ENCODE peak calls at places on chromosomes 4 and X, in ten cellular contexts. I is cardiac muscle cell; M is vagina; H is fibroblast of lung; D is kidney; S is HCT116; W is heart left ventricle; P is WERI-Rb-1; V is AG09309; F is CD8-positive, alpha-beta T cell. C is an unnamed sample.

GRCh38 chr4:46515940-46516339 is 126.0 kb upstream of the GABRA2 start:
- DNase-seq in I (no peak), M (no peak), H (no peak), D (no peak), S (no peak), W (no peak), P (no peak), V (no peak), F (no peak), C (no peak)

GRCh38 chrX:108511721-108512120 is 72.1 kb downstream of the COL4A5 start:
- DNase-seq in I (peak), M (no peak), H (peak), D (no peak), S (no peak), W (no peak), P (no peak), V (no peak), F (no peak), C (no peak)

GRCh38 chrX:6465731-6466130 is 69.2 kb downstream of the VCX3A start:
- DNase-seq in I (no peak), M (no peak), H (no peak), D (no peak), S (no peak), W (no peak), P (no peak), V (no peak), F (no peak), C (no peak)

GRCh38 chr4:185642907-185643306 is 107.6 kb upstream of the PDLIM3 start:
- DNase-seq in I (no peak), M (no peak), H (no peak), D (no peak), S (no peak), W (no peak), P (no peak), V (no peak), F (no peak), C (no peak)

GRCh38 chr4:124641715-124642380 is 70.7 kb downstream of the ANKRD50 start:
- DNase-seq in I (peak), M (no peak), H (peak), D (no peak), S (peak), W (no peak), P (no peak), V (peak), F (no peak), C (peak)

GRCh38 chrX:16786791-16787735 is 797 bp downstream of the TXLNG start:
- DNase-seq in I (peak), M (no peak), H (peak), D (peak), S (no peak), W (peak), P (peak), V (no peak), F (peak), C (no peak)

GRCh38 chrX:134537179-134537945 is 77.4 kb downstream of the HPRT1 start:
- DNase-seq in I (peak), M (no peak), H (peak), D (no peak), S (peak), W (no peak), P (no peak), V (no peak), F (no peak), C (no peak)

GRCh38 chr4:15874671-15875070 is 63.9 kb downstream of the FGFBP1 start:
- DNase-seq in I (no peak), M (peak), H (no peak), D (no peak), S (no peak), W (no peak), P (no peak), V (no peak), F (no peak), C (no peak)

GRCh38 chr4:89814362-89814761 is 22.6 kb downstream of the SNCA start:
- DNase-seq in I (no peak), M (no peak), H (no peak), D (no peak), S (no peak), W (no peak), P (no peak), V (no peak), F (no peak), C (no peak)

GRCh38 chrX:46649421-46650260 is 76.1 kb downstream of the CHST7 start:
- DNase-seq in I (peak), M (no peak), H (peak), D (no peak), S (no peak), W (peak), P (no peak), V (no peak), F (no peak), C (no peak)

GRCh38 chr4:1050486-1051213 is 39.2 kb downstream of the FGFRL1 start:
- DNase-seq in I (peak), M (no peak), H (peak), D (peak), S (no peak), W (peak), P (peak), V (no peak), F (no peak), C (no peak)

GRCh38 chr4:108166441-108167315 is 2.1 kb downstream of the LEF1 start:
- DNase-seq in I (no peak), M (no peak), H (peak), D (peak), S (no peak), W (no peak), P (peak), V (no peak), F (peak), C (no peak)

GRCh38 chr4:124948976-124949597 is 236.6 kb upstream of the ANKRD50 start:
- DNase-seq in I (peak), M (no peak), H (peak), D (no peak), S (no peak), W (no peak), P (no peak), V (no peak), F (no peak), C (peak)

GRCh38 chrX:11257290-11257689 is 35.9 kb upstream of the AMELX start:
- DNase-seq in I (no peak), M (no peak), H (no peak), D (no peak), S (no peak), W (no peak), P (no peak), V (no peak), F (no peak), C (no peak)

GRCh38 chr4:10186228-10187214 is 69.9 kb upstream of the WDR1 start:
- DNase-seq in I (no peak), M (no peak), H (no peak), D (no peak), S (no peak), W (no peak), P (peak), V (no peak), F (no peak), C (no peak)

GRCh38 chrX:50470103-50471031 is at the start of gene DGKK:
- DNase-seq in I (no peak), M (no peak), H (no peak), D (peak), S (no peak), W (no peak), P (no peak), V (no peak), F (no peak), C (no peak)

GRCh38 chrX:132623307-132623706 is 134.5 kb upstream of the MBNL3 start:
- DNase-seq in I (no peak), M (no peak), H (no peak), D (no peak), S (no peak), W (no peak), P (no peak), V (no peak), F (no peak), C (no peak)

DNA sequence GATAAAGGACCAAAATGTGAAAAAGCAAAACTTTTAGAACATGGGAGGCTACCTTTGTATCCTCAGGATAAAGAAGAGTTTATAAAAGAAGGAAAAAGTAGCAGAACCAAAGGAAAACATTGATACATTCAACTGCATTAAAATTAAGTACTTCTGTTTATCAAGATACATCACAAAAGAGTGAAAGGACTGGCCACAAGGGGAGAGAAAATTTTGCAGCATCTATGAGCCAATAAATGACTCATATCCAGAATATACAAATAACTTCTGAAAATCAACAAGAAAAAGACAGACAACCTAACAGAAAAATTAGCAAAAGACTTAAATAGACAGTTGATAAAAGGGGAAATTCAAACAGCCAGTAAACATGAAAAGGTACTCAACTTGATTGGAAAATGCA is 177.1 kb downstream of the RBMX2 start:
- DNase-seq in I (no peak), M (no peak), H (peak), D (no peak), S (no peak), W (no peak), P (no peak), V (no peak), F (no peak), C (no peak)
- TF ChIP-seq CTCF in I (no peak), M (no peak), H (no peak), D (no peak), S (no peak), W (no peak), P (no peak), V (peak), F (no peak), C (no peak)

GRCh38 chr4:86356831-86357230 is 3.0 kb downstream of the MAPK10 start:
- DNase-seq in I (no peak), M (no peak), H (no peak), D (no peak), S (no peak), W (no peak), P (no peak), V (no peak), F (no peak), C (no peak)

GRCh38 chr4:86359944-86360478 is at the start of gene MAPK10:
- DNase-seq in I (peak), M (peak), H (peak), D (peak), S (no peak), W (peak), P (no peak), V (no peak), F (peak), C (peak)

GRCh38 chr4:86358176-86358701 is 1.6 kb downstream of the MAPK10 start:
- DNase-seq in I (peak), M (no peak), H (peak), D (no peak), S (no peak), W (no peak), P (no peak), V (no peak), F (no peak), C (no peak)

GRCh38 chr4:86356425-86356824 is 3.4 kb downstream of the MAPK10 start:
- DNase-seq in I (no peak), M (no peak), H (no peak), D (no peak), S (no peak), W (no peak), P (no peak), V (no peak), F (no peak), C (no peak)

DNA sequence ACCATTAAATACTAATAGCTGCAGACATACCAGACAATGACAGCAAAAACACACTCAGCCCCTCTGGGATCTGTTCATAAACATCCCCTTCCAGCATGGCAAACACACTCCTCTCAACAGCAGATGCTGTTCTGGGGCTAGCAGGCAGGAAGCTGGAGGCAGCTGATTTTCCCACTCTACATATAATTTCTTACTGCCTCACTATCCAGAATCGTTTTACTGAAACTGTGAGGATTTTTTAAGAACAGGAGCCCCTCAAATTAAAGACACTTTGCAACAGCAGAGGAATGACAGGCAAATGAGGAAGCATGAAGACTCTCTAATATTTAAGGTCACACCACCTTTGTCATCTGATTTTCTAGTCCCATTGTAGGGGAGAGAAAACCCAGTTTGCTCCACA is 2.2 kb downstream of the MAPK10 start:
- DNase-seq in I (no peak), M (no peak), H (no peak), D (no peak), S (no peak), W (no peak), P (no peak), V (no peak), F (no peak), C (no peak)
- H3K4me3 ChIP-seq in I (no peak), M (no peak), H (no peak), D (no peak), S (no peak), W (no peak), P (no peak), V (no peak), F (no peak), C (no peak)

DNA sequence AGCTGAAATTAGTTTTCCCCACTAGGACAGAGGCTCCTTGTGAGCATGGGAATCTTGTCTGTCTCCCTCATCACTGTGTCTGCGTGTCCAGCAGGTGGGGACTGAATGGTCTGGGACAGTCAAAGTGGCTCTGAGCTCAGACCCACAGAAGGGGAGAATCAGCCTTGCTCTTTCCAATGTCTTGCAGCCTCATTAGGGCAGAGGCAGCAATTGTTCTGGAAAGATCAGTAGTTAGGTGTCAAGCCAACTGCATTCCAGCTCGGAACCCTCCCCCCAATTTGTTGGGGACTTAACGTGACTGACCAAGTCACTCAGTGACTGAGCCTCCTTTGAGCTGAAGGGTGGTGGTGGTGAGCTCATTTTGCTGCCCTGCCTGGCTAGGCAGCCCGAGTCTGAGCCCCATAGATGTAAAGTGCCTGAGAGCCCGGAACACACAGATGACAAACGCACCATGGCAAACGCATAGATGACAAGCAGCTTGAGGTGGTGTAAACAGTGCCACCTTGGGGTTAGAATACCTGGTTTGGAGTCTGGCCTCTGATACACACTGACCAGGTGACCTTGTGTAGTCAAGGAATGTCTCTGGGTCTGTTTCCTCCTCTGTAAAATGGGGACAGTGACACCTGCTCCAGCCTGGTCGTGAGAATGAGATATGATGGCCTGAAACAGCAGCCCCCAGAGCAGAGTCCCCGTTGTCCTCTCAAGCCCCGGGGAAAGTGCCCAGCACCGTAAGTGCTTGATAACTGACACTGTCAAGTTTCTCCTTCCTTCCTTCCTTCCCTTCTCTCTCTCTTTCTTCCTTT is 2.7 kb upstream of the SORCS2 start:
- DNase-seq in I (no peak), M (peak), H (no peak), D (peak), S (no peak), W (no peak), P (no peak), V (no peak), F (no peak), C (no peak)
- TF ChIP-seq CTCF in I (no peak), M (no peak), H (no peak), D (no peak), S (peak), W (no peak), P (peak), V (no peak), F (no peak), C (peak)

DNA sequence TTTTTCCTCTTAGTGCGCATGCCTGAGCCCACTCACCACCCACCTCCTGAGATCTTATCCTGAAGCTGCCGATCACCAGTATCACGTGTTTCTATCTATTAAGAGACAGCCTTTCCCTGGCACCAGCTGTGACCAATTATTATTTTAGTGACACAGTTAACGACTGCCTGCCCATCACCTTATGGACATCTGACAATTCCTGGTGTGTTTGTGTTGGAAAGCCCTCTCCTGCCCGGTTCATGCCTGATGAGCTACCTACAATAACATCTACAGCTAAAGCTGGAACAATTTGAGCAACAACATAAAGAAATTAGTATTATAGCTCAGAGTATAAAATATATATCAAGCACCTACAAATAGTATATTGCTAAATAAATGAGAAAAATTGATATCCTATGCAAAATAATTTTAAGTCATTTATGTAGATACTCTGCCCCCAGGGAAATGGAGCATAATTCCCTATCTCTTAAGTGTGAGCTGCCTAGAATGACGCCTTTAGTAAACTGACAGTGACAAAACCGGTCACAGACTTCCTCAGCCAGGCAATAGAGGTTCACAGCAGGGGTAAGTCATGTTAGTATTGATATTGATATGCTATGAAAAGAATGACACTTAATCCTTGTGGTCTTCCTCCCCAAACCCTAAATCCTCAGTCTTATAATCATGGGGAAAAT is 862.2 kb downstream of the TRAM1L1 start:
- DNase-seq in I (no peak), M (no peak), H (no peak), D (no peak), S (no peak), W (no peak), P (no peak), V (no peak), F (no peak), C (no peak)
- H3K4me3 ChIP-seq in I (no peak), M (no peak), H (no peak), D (no peak), S (no peak), W (no peak), P (no peak), V (no peak), F (no peak), C (no peak)

GRCh38 chr4:37666625-37667071 is 19.5 kb downstream of the RELL1 start:
- DNase-seq in I (peak), M (no peak), H (peak), D (peak), S (peak), W (peak), P (no peak), V (peak), F (no peak), C (peak)
- TF ChIP-seq CTCF in I (no peak), M (no peak), H (no peak), D (no peak), S (no peak), W (no peak), P (no peak), V (peak), F (no peak), C (peak)

DNA sequence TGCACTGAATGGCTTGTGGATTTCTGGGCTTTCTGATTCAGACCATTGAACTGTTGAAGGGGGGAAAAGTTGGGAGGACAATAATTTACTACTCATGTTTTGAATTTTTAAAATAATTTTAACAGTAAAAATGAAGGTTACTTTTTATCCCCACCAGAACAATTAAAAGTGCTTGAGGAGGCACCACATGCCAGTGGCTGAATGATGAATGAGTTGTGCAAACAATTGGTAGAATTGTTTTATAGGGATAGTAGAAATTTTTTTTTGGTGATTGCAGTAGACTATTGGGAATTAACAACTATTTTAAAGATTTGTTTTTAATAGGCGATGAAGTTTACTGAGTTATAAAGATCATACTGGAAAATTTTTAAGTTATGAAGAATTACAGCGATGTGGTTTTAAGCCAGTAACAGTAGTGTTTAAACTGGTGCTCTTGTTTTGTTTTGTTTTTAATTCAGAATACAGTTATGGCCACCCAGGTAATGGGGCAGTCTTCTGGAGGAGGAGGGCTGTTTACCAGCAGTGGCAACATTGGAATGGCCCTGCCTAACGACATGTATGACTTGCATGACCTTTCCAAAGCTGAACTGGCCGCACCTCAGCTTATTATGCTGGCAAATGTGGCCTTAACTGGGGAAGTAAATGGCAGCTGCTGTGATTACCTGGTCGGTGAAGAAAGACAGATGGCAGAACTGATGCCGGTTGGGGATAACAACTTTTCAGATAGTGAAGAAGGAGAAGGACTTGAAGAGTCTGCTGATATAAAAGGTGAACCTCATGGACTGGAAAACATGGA is 2.7 kb downstream of the REST start:
- DNase-seq in I (no peak), M (no peak), H (no peak), D (no peak), S (no peak), W (no peak), P (no peak), V (no peak), F (no peak), C (no peak)
- H3K4me3 ChIP-seq in I (peak), M (peak), H (peak), D (peak), S (peak), W (no peak), P (no peak), V (peak), F (peak), C (peak)

DNA sequence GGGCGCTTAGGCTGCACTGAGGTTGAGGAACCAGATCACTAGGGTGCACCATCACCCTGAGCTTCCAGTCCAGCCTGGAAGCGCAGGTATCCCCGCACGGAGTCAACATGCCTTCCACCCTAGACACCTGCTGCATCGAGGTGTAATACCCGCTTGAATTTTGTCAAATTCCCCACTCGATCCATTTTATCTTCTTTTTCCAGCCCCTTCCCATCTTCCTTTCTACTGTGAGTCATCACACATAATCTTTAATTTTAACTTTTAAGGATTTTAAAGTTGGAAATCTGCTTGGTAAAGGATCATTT is 824 bp downstream of the PLK4 start:
- DNase-seq in I (no peak), M (no peak), H (no peak), D (no peak), S (no peak), W (no peak), P (no peak), V (no peak), F (no peak), C (no peak)
- TF ChIP-seq CTCF in I (no peak), M (no peak), H (no peak), D (no peak), S (no peak), W (no peak), P (peak), V (no peak), F (no peak), C (peak)

GRCh38 chr4:142475663-142476062 is 370.4 kb downstream of the INPP4B start:
- DNase-seq in I (peak), M (no peak), H (peak), D (no peak), S (no peak), W (no peak), P (no peak), V (no peak), F (no peak), C (peak)

GRCh38 chr4:142474398-142475087 is 371.6 kb downstream of the INPP4B start:
- DNase-seq in I (no peak), M (no peak), H (no peak), D (no peak), S (peak), W (no peak), P (peak), V (no peak), F (no peak), C (peak)

GRCh38 chr4:142473960-142474338 is 372.2 kb downstream of the INPP4B start:
- DNase-seq in I (no peak), M (no peak), H (no peak), D (no peak), S (no peak), W (no peak), P (no peak), V (no peak), F (no peak), C (no peak)

GRCh38 chr4:142473218-142473959 is 372.7 kb downstream of the INPP4B start:
- DNase-seq in I (no peak), M (no peak), H (no peak), D (no peak), S (no peak), W (no peak), P (no peak), V (no peak), F (no peak), C (peak)
- H3K4me3 ChIP-seq in I (no peak), M (no peak), H (no peak), D (no peak), S (no peak), W (no peak), P (no peak), V (no peak), F (no peak), C (no peak)

C was measured in bronchial epithelial cell.